ENCODE peak calls at places on chromosomes 7 and 10, in four cellular contexts. I, H, O and F are unnamed samples.

GRCh38 chr7:140316165-140316661 is 82.1 kb downstream of the SLC37A3 start:
- DNase-seq in I (peak; percentile 5), H (peak; percentile 58), O (peak; percentile 96), F (no peak)

GRCh38 chr7:2003931-2004812 is 228.6 kb downstream of the MAD1L1 start:
- DNase-seq in O (no peak), I (no peak), H (peak; percentile 15), F (peak; percentile 7)

GRCh38 chr10:125692246-125692931 is 9.4 kb upstream of the TEX36 start:
- DNase-seq in I (no peak), H (no peak), O (no peak), F (no peak)

GRCh38 chr7:134480730-134481129 is 21.8 kb upstream of the AKR1B1 start:
- DNase-seq in H (no peak), I (no peak), O (peak; percentile 36), F (no peak)

GRCh38 chr10:11317936-11318670 is 293.3 kb downstream of the USP6NL start:
- DNase-seq in I (no peak), O (no peak), H (no peak), F (no peak)

GRCh38 chr10:71597821-71598498 is 121.6 kb downstream of the C10orf105 start:
- DNase-seq in H (peak; percentile 65), I (no peak), O (no peak), F (no peak)

GRCh38 chr10:3745582-3745981 is 39.4 kb downstream of the KLF6 start:
- DNase-seq in H (no peak), O (no peak), I (no peak), F (no peak)

GRCh38 chr10:3471927-3472704 is 299.5 kb upstream of the PITRM1 start:
- DNase-seq in H (no peak), I (no peak), O (peak; percentile 65), F (no peak)

DNA sequence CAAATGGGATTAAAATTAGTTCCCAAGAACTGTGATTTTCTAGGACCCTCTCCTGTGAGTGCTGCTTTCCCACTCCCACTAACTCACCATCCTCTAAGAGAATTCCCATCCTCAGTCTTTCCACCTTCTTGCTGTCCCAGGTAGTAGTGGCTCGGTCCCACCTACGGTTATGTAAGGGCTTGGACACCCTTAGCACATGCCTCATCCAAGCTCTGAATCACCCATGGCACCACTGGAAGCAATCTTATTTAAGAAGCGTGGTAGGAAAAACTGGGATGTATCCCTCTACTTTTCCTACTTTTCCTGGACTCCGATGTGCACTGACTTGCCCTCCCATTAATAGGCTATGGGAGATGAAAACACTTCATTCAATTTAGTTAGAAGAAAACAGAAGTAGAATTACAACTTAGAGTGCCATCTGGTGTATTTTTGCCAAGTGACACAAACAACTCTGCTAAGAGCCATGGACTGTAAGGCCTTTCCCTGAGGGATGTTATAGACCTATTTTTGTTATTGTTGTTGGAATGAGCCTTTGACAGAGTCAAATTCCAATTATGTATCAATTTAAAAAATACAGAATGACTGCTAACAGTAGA is 13.7 kb upstream of the ANKRD22 start:
- DNase-seq in H (no peak), O (peak; percentile 27), I (no peak), F (no peak)
- TF ChIP-seq CTCF in H (no peak), O (peak; percentile 30), I (no peak), F (no peak)

GRCh38 chr10:89954787-89955566 is 253.6 kb downstream of the KIF20B start:
- DNase-seq in I (no peak), O (no peak), H (no peak), F (no peak)
- TF ChIP-seq CTCF in I (no peak), O (peak; percentile 39), H (no peak), F (peak; percentile 41)

GRCh38 chr10:46020344-46020656 is 10.1 kb downstream of the NCOA4 start:
- DNase-seq in O (no peak), H (no peak), I (no peak), F (no peak)

GRCh38 chr10:46024948-46025347 is 5.5 kb downstream of the NCOA4 start:
- DNase-seq in O (no peak), I (no peak), H (no peak), F (no peak)

GRCh38 chr10:46020871-46021553 is 9.4 kb downstream of the NCOA4 start:
- DNase-seq in I (no peak), O (peak; percentile 83), H (no peak), F (no peak)

GRCh38 chr10:46026106-46026505 is 4.3 kb downstream of the NCOA4 start:
- DNase-seq in O (no peak), I (no peak), H (no peak), F (no peak)

GRCh38 chr10:46022978-46023702 is 7.3 kb downstream of the NCOA4 start:
- DNase-seq in I (peak; percentile 87), O (peak; percentile 87), H (peak; percentile 87), F (peak; percentile 64)
- TF ChIP-seq CTCF in I (no peak), O (no peak), H (no peak), F (peak; percentile 21)

GRCh38 chr7:112419543-112420130 is 30.6 kb upstream of the IFRD1 start:
- DNase-seq in H (no peak), O (no peak), I (no peak), F (no peak)

GRCh38 chr7:112420236-112420945 is 29.9 kb upstream of the IFRD1 start:
- DNase-seq in O (peak; percentile 53), I (peak; percentile 86), H (no peak), F (no peak)

GRCh38 chr7:112422842-112423496 is 27.3 kb upstream of the IFRD1 start:
- DNase-seq in O (peak; percentile 90), H (peak; percentile 68), I (peak; percentile 91), F (no peak)

GRCh38 chr7:112423987-112424386 is 26.3 kb upstream of the IFRD1 start:
- DNase-seq in O (no peak), H (no peak), I (no peak), F (no peak)

DNA sequence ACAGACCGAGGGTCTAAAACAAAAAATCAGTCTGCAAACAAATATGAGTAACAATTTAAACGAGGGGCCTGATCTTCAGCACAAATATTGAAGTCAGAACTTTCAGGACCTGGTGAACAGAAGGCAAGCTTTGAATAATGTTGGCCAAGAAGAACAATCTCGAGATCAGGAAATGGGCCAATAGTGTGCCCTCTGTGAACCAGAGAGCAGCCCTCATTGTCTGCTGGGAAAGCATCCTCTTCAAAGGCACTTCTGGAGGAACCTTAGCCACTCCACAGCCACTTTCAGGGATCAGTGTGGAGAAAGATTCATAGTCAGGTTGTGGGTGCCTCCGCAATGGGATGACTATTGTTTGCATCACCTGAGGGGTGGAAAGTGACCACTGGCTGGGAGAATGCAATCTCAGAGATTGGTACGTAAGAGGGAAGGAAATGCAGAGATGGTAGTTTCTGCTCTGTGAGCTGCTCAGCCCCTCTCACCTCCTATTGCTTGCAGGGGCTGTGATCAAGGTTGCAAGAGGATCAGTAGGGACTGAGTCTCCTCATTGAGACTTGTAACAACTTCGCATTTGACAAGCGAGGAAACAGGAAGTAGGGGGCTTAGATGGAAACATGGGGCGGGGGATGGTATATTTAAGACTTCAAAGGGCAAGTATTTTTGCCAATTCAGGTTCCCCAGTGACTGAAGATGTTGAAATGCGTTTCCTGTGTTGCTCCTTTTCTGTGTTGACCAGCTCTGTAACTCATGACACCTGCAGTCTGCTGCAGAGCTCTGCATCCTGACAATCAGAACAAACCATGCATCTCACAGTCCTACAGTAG is 28.4 kb upstream of the IFRD1 start:
- DNase-seq in O (no peak), I (no peak), H (no peak), F (no peak)
- TF ChIP-seq CTCF in O (no peak), I (no peak), H (no peak), F (no peak)

GRCh38 chr10:37972396-37972795 is 4.1 kb downstream of the ZNF25 start:
- DNase-seq in H (no peak), O (no peak), I (no peak), F (no peak)

GRCh38 chr10:37975407-37975991 is 948 bp downstream of the ZNF25 start:
- DNase-seq in H (no peak), O (peak; percentile 6), I (no peak), F (no peak)

GRCh38 chr10:37976880-37977203 is 395 bp upstream of the ZNF25 start:
- DNase-seq in H (no peak), I (no peak), O (no peak), F (no peak)

DNA sequence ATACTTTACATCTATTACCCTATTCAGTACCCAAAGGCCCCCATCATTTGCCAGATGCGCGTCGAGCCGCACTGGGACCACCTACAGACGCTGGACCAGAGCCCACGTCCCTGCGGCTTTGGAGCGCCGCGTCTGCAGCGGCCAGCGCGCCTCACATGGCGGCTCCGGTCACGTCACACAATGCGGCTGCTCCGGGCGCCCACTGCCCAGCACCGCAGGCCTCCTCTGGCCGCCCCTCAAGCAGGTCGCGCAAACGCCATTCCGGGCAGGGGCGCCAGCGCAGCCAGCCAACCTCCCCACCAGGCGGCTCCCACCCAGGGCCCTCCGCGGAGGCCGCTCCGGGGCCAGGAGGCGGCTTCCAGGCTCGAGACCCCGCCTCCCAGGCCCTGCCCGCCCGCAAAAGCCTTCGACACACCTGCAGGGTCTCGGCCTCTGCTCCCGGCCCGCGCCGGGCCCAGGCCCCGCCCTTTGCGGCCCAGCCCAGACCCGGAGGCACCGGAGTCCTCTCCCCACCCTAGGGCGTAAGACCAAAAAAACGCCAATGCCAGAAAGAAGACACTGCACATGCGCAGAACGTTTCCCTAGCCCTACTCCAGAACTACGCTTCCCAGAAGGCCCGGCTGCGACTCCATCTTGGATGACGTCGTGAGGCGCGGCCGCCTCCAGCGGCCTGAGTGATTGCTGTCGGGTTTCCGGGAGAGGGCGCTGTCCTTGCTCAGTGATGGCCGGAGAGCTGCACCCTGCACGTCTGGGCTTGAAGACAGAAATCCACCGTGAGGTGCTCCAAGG is at the start of gene ZNF25:
- DNase-seq in I (peak; percentile 95), H (peak; percentile 97), O (peak; percentile 98), F (peak; percentile 40)
- TF ChIP-seq CTCF in I (peak; percentile 93), H (peak; percentile 81), O (peak; percentile 82), F (peak; percentile 69)

GRCh38 chr7:22008683-22009082 is 63.0 kb upstream of the CDCA7L start:
- DNase-seq in I (no peak), O (no peak), H (no peak), F (no peak)
- TF ChIP-seq CTCF in I (no peak), O (no peak), H (no peak), F (no peak)